ENCODE peak calls at places on chromosomes 4 and X, in nine cellular contexts. A is GM23338, Q is neuronal stem cell, P is GM23248, B is H9, I is SK-N-SH, S is IMR-90, C is MM.1S, G is keratinocyte. L is an unnamed sample.
A peak's percentile ranks its signal among the peaks of the same experiment; 100 is the strongest.

GRCh38 chr4:124713213-124713592 is 671 bp upstream of the ANKRD50 start:
- DNase-seq in C (peak; percentile 66), A (no peak), I (peak; percentile 76), Q (no peak), B (peak; percentile 72), P (peak; percentile 84), S (peak; percentile 79), G (no peak), L (no peak)

GRCh38 chr4:107408968-107409367 is 311.1 kb downstream of the PAPSS1 start:
- DNase-seq in G (no peak), B (no peak), C (no peak), I (no peak), S (no peak), Q (no peak), P (no peak), A (no peak), L (no peak)

GRCh38 chrX:23661671-23662070 is 5.6 kb upstream of the PRDX4 start:
- DNase-seq in C (no peak), G (no peak), P (peak; percentile 14), S (peak; percentile 16), A (no peak), B (no peak), Q (no peak), I (no peak), L (no peak)

GRCh38 chrX:149799095-149799721 is 17.5 kb downstream of the MAGEA9 start:
- DNase-seq in A (no peak), G (no peak), B (no peak), P (no peak), S (no peak), Q (no peak), I (no peak), C (no peak), L (no peak)

GRCh38 chrX:150253946-150254615 is 109.0 kb upstream of the MAMLD1 start:
- DNase-seq in A (no peak), S (no peak), Q (no peak), P (no peak), C (no peak), G (no peak), B (no peak), I (no peak), L (no peak)

GRCh38 chr4:79650217-79650616 is 242.2 kb upstream of the GK2 start:
- DNase-seq in C (no peak), P (peak; percentile 13), I (no peak), A (no peak), S (no peak), B (no peak), Q (no peak), G (no peak), L (no peak)

GRCh38 chrX:74923942-74924448 is 1.3 kb downstream of the NEXMIF start:
- DNase-seq in I (peak; percentile 21), A (peak; percentile 37), P (peak; percentile 1), G (no peak), C (no peak), B (no peak), S (no peak), Q (peak; percentile 1), L (no peak)

GRCh38 chr4:48939785-48940184 is 33.2 kb upstream of the OCIAD2 start:
- DNase-seq in B (no peak), P (peak; percentile 83), Q (no peak), C (no peak), I (no peak), S (peak; percentile 82), A (no peak), G (peak; percentile 92), L (no peak)

GRCh38 chr4:136847881-136848621 is 684.2 kb downstream of the PCDH18 start:
- DNase-seq in P (no peak), C (no peak), Q (no peak), A (no peak), G (no peak), I (no peak), B (no peak), S (no peak), L (no peak)

GRCh38 chrX:69314436-69315348 is 149.4 kb upstream of the PJA1 start:
- DNase-seq in S (no peak), Q (no peak), A (no peak), P (no peak), G (no peak), B (no peak), C (no peak), I (peak; percentile 12), L (no peak)

GRCh38 chrX:68833855-68834331 is 5.1 kb downstream of the EFNB1 start:
- DNase-seq in A (no peak), S (no peak), C (no peak), I (no peak), P (no peak), B (peak; percentile 16), Q (no peak), G (no peak), L (peak; percentile 61)

GRCh38 chr4:184514121-184514988 is 40.0 kb upstream of the IRF2 start:
- DNase-seq in B (no peak), C (no peak), P (peak; percentile 98), Q (no peak), S (peak; percentile 95), A (no peak), I (peak; percentile 35), G (no peak), L (no peak)

GRCh38 chr4:169383724-169384123 is 113.0 kb upstream of the SH3RF1 start:
- DNase-seq in C (no peak), A (no peak), P (peak; percentile 92), B (no peak), S (peak; percentile 97), Q (no peak), G (no peak), I (no peak), L (no peak)

GRCh38 chrX:115564243-115564642 is 3.3 kb downstream of the PLS3 start:
- DNase-seq in Q (no peak), P (peak; percentile 42), S (peak; percentile 13), A (no peak), C (no peak), B (no peak), G (no peak), I (no peak), L (no peak)

GRCh38 chr4:3231431-3231980 is 17.5 kb upstream of the MSANTD1 start:
- DNase-seq in P (peak; percentile 38), I (no peak), Q (no peak), S (no peak), C (no peak), G (no peak), A (no peak), B (no peak), L (no peak)

GRCh38 chrX:34877451-34877850 is 65.1 kb upstream of the FAM47B start:
- DNase-seq in G (no peak), I (no peak), S (peak; percentile 59), B (no peak), Q (no peak), C (no peak), P (peak; percentile 45), A (no peak), L (no peak)

GRCh38 chr4:8768357-8768999 is 103.2 kb downstream of the HMX1 start:
- DNase-seq in B (no peak), P (no peak), Q (no peak), G (no peak), C (no peak), I (peak; percentile 19), A (no peak), S (no peak), L (no peak)

GRCh38 chr4:27194599-27194998 is 334.0 kb downstream of the STIM2 start:
- DNase-seq in Q (no peak), A (no peak), P (no peak), B (no peak), C (no peak), I (no peak), G (no peak), S (no peak), L (no peak)

GRCh38 chr4:6114601-6115000 is 85.7 kb downstream of the JAKMIP1 start:
- DNase-seq in I (no peak), P (no peak), B (no peak), A (no peak), C (no peak), Q (no peak), G (no peak), S (no peak), L (no peak)

GRCh38 chrX:49037883-49038475 is 5.2 kb downstream of the TFE3 start:
- DNase-seq in A (no peak), P (peak; percentile 62), I (no peak), G (no peak), Q (no peak), C (no peak), S (peak; percentile 81), B (no peak), L (no peak)
- H3K4me2 ChIP-seq in A (no peak overlapping the region), P (no peak overlapping the region), I (no peak overlapping the region), G (no peak overlapping the region), Q (no peak overlapping the region), C (no peak overlapping the region), S (peak overlapping the region; percentile 19), B (no peak overlapping the region), L (no peak overlapping the region)

DNA sequence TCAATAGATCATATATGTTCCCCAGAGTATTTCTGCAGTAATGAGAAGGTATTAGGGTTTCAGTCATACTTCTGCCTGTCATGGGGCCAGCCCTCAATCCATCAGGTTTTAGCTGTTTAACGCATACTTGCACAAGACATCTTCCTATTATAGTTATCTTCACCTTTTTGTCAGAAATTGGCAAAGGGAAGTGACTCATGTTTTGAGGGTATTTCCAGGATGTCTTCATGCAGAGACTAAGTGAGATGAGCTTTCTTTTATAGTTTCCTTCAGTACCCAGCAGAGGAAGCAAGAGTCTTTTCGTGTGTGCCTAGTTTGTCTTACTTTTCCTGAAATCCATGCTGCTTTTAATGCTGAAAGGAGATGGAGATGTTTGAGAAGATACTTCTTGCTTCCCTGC is 9.5 kb downstream of the CSTF2 start:
- DNase-seq in P (peak; percentile 27), A (no peak), I (no peak), S (peak; percentile 77), G (peak; percentile 5), C (no peak), Q (no peak), B (no peak), L (no peak)
- H3K4me2 ChIP-seq in P (no peak overlapping the region), A (no peak overlapping the region), I (no peak overlapping the region), S (no peak overlapping the region), G (no peak overlapping the region), C (no peak overlapping the region), Q (no peak overlapping the region), B (no peak overlapping the region), L (no peak overlapping the region)

DNA sequence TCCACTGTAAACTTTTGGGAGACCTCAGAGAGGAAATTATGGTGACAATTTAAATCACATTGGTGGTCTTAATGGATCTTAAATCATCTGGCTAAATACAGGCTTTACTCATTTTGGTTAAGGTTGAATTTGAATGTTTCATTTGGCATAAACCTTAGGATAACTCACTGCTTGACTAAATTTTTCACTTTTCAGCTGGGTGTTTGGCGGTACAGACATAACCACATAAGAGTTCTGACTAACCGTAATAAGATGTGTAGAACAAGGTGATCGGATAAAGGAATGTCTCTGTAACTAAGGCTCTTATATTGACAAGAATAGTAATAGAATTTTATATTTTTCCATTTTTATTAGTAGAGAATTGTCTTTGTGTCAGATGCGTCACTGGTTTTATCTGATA is 281.0 kb downstream of the BMPR1B start:
- DNase-seq in P (no peak), A (no peak), B (no peak), I (no peak), C (no peak), Q (no peak), S (no peak), G (no peak), L (no peak)
- H3K4me2 ChIP-seq in P (no peak overlapping the region), A (no peak overlapping the region), B (no peak overlapping the region), I (no peak overlapping the region), C (no peak overlapping the region), Q (no peak overlapping the region), S (no peak overlapping the region), G (no peak overlapping the region), L (no peak overlapping the region)

DNA sequence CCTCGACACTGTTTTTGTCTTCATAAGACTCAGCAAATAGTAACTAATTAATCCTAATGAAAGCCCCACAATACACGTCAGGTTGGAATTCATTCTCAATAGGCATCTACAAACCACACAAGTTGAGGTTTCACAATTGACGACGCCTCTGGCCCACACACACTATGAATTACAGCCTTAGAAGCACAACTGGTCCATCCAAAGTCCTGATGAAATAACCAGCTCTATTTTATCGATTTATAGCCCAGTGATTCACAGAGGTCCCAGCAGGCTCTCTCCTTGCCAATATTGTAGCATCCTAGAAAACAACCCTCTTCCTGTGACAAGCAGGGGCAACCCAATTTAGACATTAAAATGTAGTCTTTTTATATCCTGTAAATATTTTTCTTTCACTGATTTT is 112.1 kb downstream of the NR3C2 start:
- DNase-seq in A (no peak), B (no peak), S (no peak), Q (no peak), I (no peak), G (no peak), P (no peak), C (no peak), L (no peak)
- H3K4me2 ChIP-seq in A (no peak overlapping the region), B (no peak overlapping the region), S (no peak overlapping the region), Q (no peak overlapping the region), I (no peak overlapping the region), G (no peak overlapping the region), P (no peak overlapping the region), C (no peak overlapping the region), L (no peak overlapping the region)